ENCODE peak calls at places on chromosomes 2 and 18, in four cellular contexts. One of them, this sample, is unnamed.
A peak's percentile ranks its signal among the peaks of the same experiment; 100 is the strongest.

GRCh38 chr2:100237046-100237615 is 85.2 kb downstream of the LONRF2 start:
- DNase-seq in H1: no peak
- DNase-seq in trophoblast cell: peak; percentile 49
- DNase-seq in neuronal stem cell: no peak
- DNase-seq in this sample: no peak

GRCh38 chr2:192978317-192978874 is 783.7 kb upstream of the TMEFF2 start:
- DNase-seq in H1: no peak
- DNase-seq in trophoblast cell: no peak
- DNase-seq in neuronal stem cell: no peak
- DNase-seq in this sample: no peak

GRCh38 chr2:186093168-186093567 is 354.6 kb downstream of the FSIP2 start:
- DNase-seq in H1: no peak
- DNase-seq in trophoblast cell: no peak
- DNase-seq in neuronal stem cell: no peak
- DNase-seq in this sample: no peak

GRCh38 chr2:80517301-80517700 is 212.7 kb upstream of the LRRTM1 start:
- DNase-seq in H1: no peak
- DNase-seq in trophoblast cell: no peak
- DNase-seq in neuronal stem cell: no peak
- DNase-seq in this sample: peak; percentile 11

GRCh38 chr2:40168032-40168431 is 283.9 kb downstream of the SLC8A1 start:
- DNase-seq in H1: no peak
- DNase-seq in trophoblast cell: no peak
- DNase-seq in neuronal stem cell: no peak
- DNase-seq in this sample: no peak

GRCh38 chr2:112482309-112483046 is 522 bp downstream of the TTL start:
- DNase-seq in H1: no peak
- DNase-seq in trophoblast cell: peak; percentile 21
- DNase-seq in neuronal stem cell: peak; percentile 40
- DNase-seq in this sample: peak; percentile 60

GRCh38 chr2:167048829-167049228 is 160.5 kb downstream of the XIRP2 start:
- DNase-seq in H1: no peak
- DNase-seq in trophoblast cell: no peak
- DNase-seq in neuronal stem cell: no peak
- DNase-seq in this sample: no peak

GRCh38 chr2:236380051-236380612 is 115.9 kb upstream of the ASB18 start:
- DNase-seq in H1: no peak
- DNase-seq in trophoblast cell: peak; percentile 92
- DNase-seq in neuronal stem cell: no peak
- DNase-seq in this sample: no peak

GRCh38 chr18:55228191-55228590 is 268.9 kb upstream of the CCDC68 start:
- DNase-seq in H1: no peak
- DNase-seq in trophoblast cell: no peak
- DNase-seq in neuronal stem cell: peak; percentile 45
- DNase-seq in this sample: peak; percentile 63

GRCh38 chr2:68203587-68203986 is 45.9 kb downstream of the PNO1 start:
- DNase-seq in H1: no peak
- DNase-seq in trophoblast cell: no peak
- DNase-seq in neuronal stem cell: no peak
- DNase-seq in this sample: no peak

GRCh38 chr2:164706522-164706921 is 85.2 kb upstream of the GRB14 start:
- DNase-seq in H1: no peak
- DNase-seq in trophoblast cell: no peak
- DNase-seq in neuronal stem cell: no peak
- DNase-seq in this sample: peak; percentile 74

DNA sequence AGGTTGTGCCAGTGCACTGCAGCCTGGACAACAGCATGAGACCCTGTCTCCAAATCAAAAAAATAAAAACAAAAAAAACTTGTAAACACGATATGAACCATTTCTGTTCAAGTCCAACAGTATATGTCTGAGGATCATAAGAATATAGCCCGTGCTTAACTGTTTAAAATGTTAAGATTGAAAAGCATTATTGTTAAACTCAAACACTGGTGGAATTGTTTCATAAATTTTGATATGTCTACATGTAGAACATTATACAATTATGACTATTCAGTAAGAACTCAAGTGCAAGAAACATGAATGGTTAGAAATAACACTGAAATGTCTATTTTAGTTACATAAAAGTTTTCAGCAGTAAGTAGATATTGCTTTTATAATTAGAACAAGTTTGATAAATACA is 29.7 kb downstream of the PPIG start:
- DNase-seq in H1: no peak
- DNase-seq in trophoblast cell: no peak
- DNase-seq in neuronal stem cell: no peak
- DNase-seq in this sample: no peak
- H3K36me3 ChIP-seq in H1: peaks cover 27% of the 10 kb centered on the region
- H3K36me3 ChIP-seq in trophoblast cell: peaks cover 20% of the 10 kb centered on the region
- H3K36me3 ChIP-seq in neuronal stem cell: peaks cover 12% of the 10 kb centered on the region
- H3K36me3 ChIP-seq in this sample: peaks cover 17% of the 10 kb centered on the region

GRCh38 chr2:144267209-144267608 is 252.7 kb downstream of the ZEB2 start:
- DNase-seq in H1: no peak
- DNase-seq in trophoblast cell: no peak
- DNase-seq in neuronal stem cell: no peak
- DNase-seq in this sample: no peak
- H2BK12ac ChIP-seq in H1: peak overlapping the region; percentile 64
- H2BK12ac ChIP-seq in trophoblast cell: no peak overlapping the region
- H2BK12ac ChIP-seq in neuronal stem cell: no peak overlapping the region
- H2BK12ac ChIP-seq in this sample: no peak overlapping the region

GRCh38 chr2:232417489-232417888 is 10.8 kb downstream of the ALPG start:
- DNase-seq in H1: no peak
- DNase-seq in trophoblast cell: no peak
- DNase-seq in neuronal stem cell: no peak
- DNase-seq in this sample: no peak

GRCh38 chr2:232416521-232417470 is 10.2 kb downstream of the ALPG start:
- DNase-seq in H1: no peak
- DNase-seq in trophoblast cell: no peak
- DNase-seq in neuronal stem cell: no peak
- DNase-seq in this sample: no peak

GRCh38 chr2:232418056-232418455 is 11.4 kb downstream of the ALPG start:
- DNase-seq in H1: no peak
- DNase-seq in trophoblast cell: no peak
- DNase-seq in neuronal stem cell: no peak
- DNase-seq in this sample: no peak

GRCh38 chr2:232415138-232415690 is 8.6 kb downstream of the ALPG start:
- DNase-seq in H1: no peak
- DNase-seq in trophoblast cell: no peak
- DNase-seq in neuronal stem cell: no peak
- DNase-seq in this sample: no peak

DNA sequence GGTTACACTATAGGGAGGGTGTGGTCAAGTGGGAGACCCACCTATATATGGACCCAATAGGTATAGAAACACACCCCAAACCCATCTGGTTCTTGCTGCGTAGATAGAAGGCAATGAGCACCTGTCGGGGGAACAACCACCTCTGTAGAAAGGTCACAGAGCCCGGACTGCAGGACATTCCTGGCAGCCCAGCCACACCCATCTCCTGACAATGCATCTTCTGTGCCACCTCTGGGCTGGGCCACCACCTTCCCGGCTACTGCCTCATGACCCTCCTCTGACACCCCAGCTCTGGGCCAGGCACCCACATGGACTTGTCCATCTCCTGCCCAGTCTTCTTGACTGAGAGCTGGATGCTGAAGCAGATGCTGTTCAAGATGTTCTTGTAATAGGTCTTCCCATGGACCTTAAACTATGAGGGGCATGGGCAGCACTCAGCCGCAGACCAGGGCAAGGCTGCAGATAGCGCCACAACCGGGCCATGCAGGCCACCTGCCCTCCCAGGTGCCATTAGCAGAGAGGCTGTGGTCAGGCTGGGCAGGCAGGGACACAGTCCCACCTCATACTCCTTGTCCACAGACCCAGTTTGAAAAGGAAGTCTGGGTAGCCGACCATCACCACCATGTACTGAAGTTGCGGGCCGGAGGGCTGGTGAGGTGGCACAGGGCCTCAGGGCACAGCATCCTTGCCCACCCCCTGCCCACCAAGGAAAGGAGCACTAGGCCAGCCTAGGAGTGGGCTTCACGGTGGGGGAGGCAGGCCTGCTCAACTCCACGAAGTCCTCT is 9.3 kb downstream of the ALPG start:
- DNase-seq in H1: no peak
- DNase-seq in trophoblast cell: no peak
- DNase-seq in neuronal stem cell: no peak
- DNase-seq in this sample: no peak
- H3K36me3 ChIP-seq in H1: peaks cover 25% of the 10 kb centered on the region
- H3K36me3 ChIP-seq in trophoblast cell: no peaks in the 10 kb centered on the region
- H3K36me3 ChIP-seq in neuronal stem cell: no peaks in the 10 kb centered on the region
- H3K36me3 ChIP-seq in this sample: no peaks in the 10 kb centered on the region

GRCh38 chr2:231565915-231566594 is 26.6 kb upstream of the TEX44 start:
- DNase-seq in H1: no peak
- DNase-seq in trophoblast cell: peak; percentile 90
- DNase-seq in neuronal stem cell: no peak
- DNase-seq in this sample: no peak

GRCh38 chr2:231568098-231568784 is 24.4 kb upstream of the TEX44 start:
- DNase-seq in H1: no peak
- DNase-seq in trophoblast cell: no peak
- DNase-seq in neuronal stem cell: no peak
- DNase-seq in this sample: no peak

GRCh38 chr2:231563378-231563961 is 29.2 kb upstream of the TEX44 start:
- DNase-seq in H1: peak; percentile 73
- DNase-seq in trophoblast cell: peak; percentile 62
- DNase-seq in neuronal stem cell: peak; percentile 51
- DNase-seq in this sample: peak; percentile 73

GRCh38 chr2:231568785-231569435 is 23.8 kb upstream of the TEX44 start:
- DNase-seq in H1: no peak
- DNase-seq in trophoblast cell: no peak
- DNase-seq in neuronal stem cell: no peak
- DNase-seq in this sample: no peak

DNA sequence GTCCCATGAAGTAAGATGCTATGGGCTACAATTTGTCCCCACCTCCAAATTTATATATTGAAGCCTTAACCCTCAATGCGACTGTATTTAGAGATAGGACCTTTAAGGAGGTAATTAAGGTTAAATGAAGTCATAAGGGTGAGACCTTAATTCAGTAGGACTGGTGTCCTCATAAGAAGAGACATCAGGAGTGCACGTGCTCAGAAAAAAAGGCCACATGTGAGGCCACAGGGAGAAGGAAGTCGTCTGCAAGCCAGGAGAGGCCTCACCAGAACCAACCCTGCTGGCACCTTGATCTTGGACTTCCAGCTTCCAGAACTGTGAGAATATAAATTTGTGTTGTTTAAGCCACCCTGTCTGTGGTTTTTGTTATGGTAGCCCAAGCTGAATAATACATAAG is 25.5 kb upstream of the TEX44 start:
- DNase-seq in H1: no peak
- DNase-seq in trophoblast cell: no peak
- DNase-seq in neuronal stem cell: no peak
- DNase-seq in this sample: no peak
- H2BK12ac ChIP-seq in H1: no peak overlapping the region
- H2BK12ac ChIP-seq in trophoblast cell: no peak overlapping the region
- H2BK12ac ChIP-seq in neuronal stem cell: no peak overlapping the region
- H2BK12ac ChIP-seq in this sample: no peak overlapping the region

DNA sequence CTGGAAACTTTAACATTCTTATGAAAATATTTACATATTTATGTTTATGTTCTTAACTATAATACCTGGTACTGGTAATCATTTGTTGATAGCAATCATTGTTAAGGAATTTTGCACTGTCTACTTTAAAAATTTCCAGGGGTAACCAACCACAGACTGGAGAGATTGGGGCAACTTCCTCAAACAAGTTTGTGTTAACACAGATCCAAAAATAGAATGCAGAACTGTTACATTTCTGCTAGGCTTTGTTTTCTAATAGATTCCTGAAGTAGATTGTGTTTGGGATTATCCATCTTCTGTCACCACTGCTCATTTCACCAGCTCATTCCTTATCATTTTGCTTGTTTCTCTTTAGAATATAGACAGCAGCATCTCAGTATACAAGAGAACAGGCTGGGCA is 23.7 kb downstream of the RNF125 start:
- DNase-seq in H1: no peak
- DNase-seq in trophoblast cell: no peak
- DNase-seq in neuronal stem cell: no peak
- DNase-seq in this sample: no peak
- H3K36me3 ChIP-seq in H1: no peaks in the 10 kb centered on the region
- H3K36me3 ChIP-seq in trophoblast cell: no peaks in the 10 kb centered on the region
- H3K36me3 ChIP-seq in neuronal stem cell: no peaks in the 10 kb centered on the region
- H3K36me3 ChIP-seq in this sample: no peaks in the 10 kb centered on the region

GRCh38 chr2:128644156-128644555 is 325.5 kb upstream of the HS6ST1 start:
- DNase-seq in H1: no peak
- DNase-seq in trophoblast cell: no peak
- DNase-seq in neuronal stem cell: peak; percentile 71
- DNase-seq in this sample: no peak
- H2BK12ac ChIP-seq in H1: peak overlapping the region; percentile 99
- H2BK12ac ChIP-seq in trophoblast cell: no peak overlapping the region
- H2BK12ac ChIP-seq in neuronal stem cell: no peak overlapping the region
- H2BK12ac ChIP-seq in this sample: no peak overlapping the region

GRCh38 chr18:13450289-13451207 is 232.0 kb downstream of the LDLRAD4 start:
- DNase-seq in H1: no peak
- DNase-seq in trophoblast cell: no peak
- DNase-seq in neuronal stem cell: no peak
- DNase-seq in this sample: no peak
- H3K36me3 ChIP-seq in H1: no peaks in the 10 kb centered on the region
- H3K36me3 ChIP-seq in trophoblast cell: no peaks in the 10 kb centered on the region
- H3K36me3 ChIP-seq in neuronal stem cell: no peaks in the 10 kb centered on the region
- H3K36me3 ChIP-seq in this sample: no peaks in the 10 kb centered on the region

DNA sequence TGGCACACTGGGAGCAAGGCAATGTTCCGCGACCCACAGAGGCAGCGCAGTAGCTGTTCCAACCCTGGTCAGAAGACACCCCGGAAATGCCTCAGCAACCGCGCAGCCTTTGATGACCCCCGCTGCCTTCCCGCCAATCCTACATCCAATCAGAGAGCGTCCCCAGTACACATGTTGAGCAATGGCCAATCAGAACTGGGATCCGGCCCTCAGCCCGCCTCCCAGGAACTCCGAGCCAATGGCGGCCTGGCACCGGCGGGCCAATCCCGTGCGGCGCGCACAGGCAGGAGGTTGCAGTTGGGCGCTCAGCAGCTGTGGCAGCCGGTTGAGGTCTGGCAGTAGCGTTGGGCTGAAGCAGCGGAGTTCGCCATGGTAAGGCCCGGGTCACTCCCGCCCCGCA is at the start of gene TUBA3D:
- DNase-seq in H1: no peak
- DNase-seq in trophoblast cell: no peak
- DNase-seq in neuronal stem cell: no peak
- DNase-seq in this sample: no peak
- H2BK12ac ChIP-seq in H1: no peak within 1 kb of the TSS
- H2BK12ac ChIP-seq in trophoblast cell: no peak within 1 kb of the TSS
- H2BK12ac ChIP-seq in neuronal stem cell: no peak within 1 kb of the TSS
- H2BK12ac ChIP-seq in this sample: no peak within 1 kb of the TSS

DNA sequence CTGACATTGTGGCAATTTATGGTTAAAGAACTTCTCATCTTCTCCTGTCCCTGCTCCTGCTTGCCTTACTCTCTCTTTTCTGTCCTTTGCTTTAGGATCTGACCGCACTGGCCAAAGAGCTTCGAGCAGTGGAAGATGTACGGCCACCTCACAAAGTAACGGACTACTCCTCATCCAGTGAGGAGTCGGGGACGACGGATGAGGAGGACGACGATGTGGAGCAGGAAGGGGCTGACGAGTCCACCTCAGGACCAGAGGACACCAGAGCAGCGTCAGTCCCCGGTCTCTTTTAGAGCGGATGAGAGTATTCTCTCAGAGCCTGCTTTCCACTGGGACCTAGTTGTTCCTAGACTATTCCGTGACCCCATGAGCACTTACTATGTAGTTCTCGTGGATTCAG is 122.2 kb upstream of the IL1R2 start:
- DNase-seq in H1: no peak
- DNase-seq in trophoblast cell: no peak
- DNase-seq in neuronal stem cell: no peak
- DNase-seq in this sample: no peak
- H3K36me3 ChIP-seq in H1: peaks cover 71% of the 10 kb centered on the region
- H3K36me3 ChIP-seq in trophoblast cell: peaks cover 59% of the 10 kb centered on the region
- H3K36me3 ChIP-seq in neuronal stem cell: peaks cover 55% of the 10 kb centered on the region
- H3K36me3 ChIP-seq in this sample: peaks cover 42% of the 10 kb centered on the region